ENCODE peak calls at places on chromosomes 11 and 22, in four cellular contexts. One of them, this sample, is unnamed.

GRCh38 chr11:28049338-28050216 is 58.4 kb downstream of the KIF18A start:
- DNase-seq in adrenal gland: no peak
- DNase-seq in heart left ventricle: no peak
- DNase-seq in IMR-90: peak
- DNase-seq in this sample: no peak

GRCh38 chr11:94376841-94377240 is 24.4 kb downstream of the GPR83 start:
- DNase-seq in adrenal gland: no peak
- DNase-seq in heart left ventricle: no peak
- DNase-seq in IMR-90: no peak
- DNase-seq in this sample: no peak

GRCh38 chr11:118224512-118225180 is at the start of gene JAML:
- DNase-seq in adrenal gland: no peak
- DNase-seq in heart left ventricle: no peak
- DNase-seq in IMR-90: no peak
- DNase-seq in this sample: no peak

GRCh38 chr11:85723088-85723487 is 37.1 kb upstream of the CCDC89 start:
- DNase-seq in adrenal gland: no peak
- DNase-seq in heart left ventricle: no peak
- DNase-seq in IMR-90: no peak
- DNase-seq in this sample: no peak

GRCh38 chr11:26227311-26227710 is 104.6 kb upstream of the ANO3 start:
- DNase-seq in adrenal gland: no peak
- DNase-seq in heart left ventricle: no peak
- DNase-seq in IMR-90: peak
- DNase-seq in this sample: peak

GRCh38 chr11:10314199-10315072 is 9.6 kb downstream of the ADM start:
- DNase-seq in adrenal gland: peak
- DNase-seq in heart left ventricle: no peak
- DNase-seq in IMR-90: peak
- DNase-seq in this sample: no peak

GRCh38 chr11:128210148-128210940 is 377.0 kb downstream of the ETS1 start:
- DNase-seq in adrenal gland: peak
- DNase-seq in heart left ventricle: no peak
- DNase-seq in IMR-90: peak
- DNase-seq in this sample: peak

GRCh38 chr11:130070829-130071205 is 1.1 kb downstream of the APLP2 start:
- DNase-seq in adrenal gland: no peak
- DNase-seq in heart left ventricle: peak
- DNase-seq in IMR-90: peak
- DNase-seq in this sample: no peak

GRCh38 chr22:38845368-38845740 is 1.5 kb upstream of the NPTXR start:
- DNase-seq in adrenal gland: no peak
- DNase-seq in heart left ventricle: no peak
- DNase-seq in IMR-90: no peak
- DNase-seq in this sample: no peak

GRCh38 chr22:29375436-29376076 is 12.8 kb downstream of the AP1B1 start:
- DNase-seq in adrenal gland: peak
- DNase-seq in heart left ventricle: no peak
- DNase-seq in IMR-90: peak
- DNase-seq in this sample: no peak

GRCh38 chr11:62504158-62504973 is 42.2 kb downstream of the AHNAK start:
- DNase-seq in adrenal gland: no peak
- DNase-seq in heart left ventricle: no peak
- DNase-seq in IMR-90: no peak
- DNase-seq in this sample: no peak

GRCh38 chr22:31998784-31999435 is 44.2 kb upstream of the SLC5A1 start:
- DNase-seq in adrenal gland: no peak
- DNase-seq in heart left ventricle: no peak
- DNase-seq in IMR-90: no peak
- DNase-seq in this sample: no peak

GRCh38 chr11:98964146-98964545 is 56.6 kb upstream of the CNTN5 start:
- DNase-seq in adrenal gland: no peak
- DNase-seq in heart left ventricle: no peak
- DNase-seq in IMR-90: no peak
- DNase-seq in this sample: no peak

GRCh38 chr11:15653191-15653590 is 538.5 kb downstream of the INSC start:
- DNase-seq in adrenal gland: no peak
- DNase-seq in heart left ventricle: no peak
- DNase-seq in IMR-90: no peak
- DNase-seq in this sample: no peak

GRCh38 chr11:2974272-2974671 is 17.9 kb downstream of the NAP1L4 start:
- DNase-seq in adrenal gland: no peak
- DNase-seq in heart left ventricle: no peak
- DNase-seq in IMR-90: no peak
- DNase-seq in this sample: no peak

GRCh38 chr11:5280582-5281102 is 10.9 kb upstream of the HBE1 start:
- DNase-seq in adrenal gland: peak
- DNase-seq in heart left ventricle: no peak
- DNase-seq in IMR-90: peak
- DNase-seq in this sample: peak

GRCh38 chr11:119222308-119222707 is 16.2 kb downstream of the CBL start:
- DNase-seq in adrenal gland: no peak
- DNase-seq in heart left ventricle: no peak
- DNase-seq in IMR-90: peak
- DNase-seq in this sample: no peak

GRCh38 chr11:132555617-132556016 is 976.7 kb downstream of the OPCML start:
- DNase-seq in adrenal gland: no peak
- DNase-seq in heart left ventricle: no peak
- DNase-seq in IMR-90: no peak
- DNase-seq in this sample: no peak

GRCh38 chr11:63719987-63720386 is 38.7 kb downstream of the RTN3 start:
- DNase-seq in adrenal gland: no peak
- DNase-seq in heart left ventricle: no peak
- DNase-seq in IMR-90: peak
- DNase-seq in this sample: no peak

GRCh38 chr11:73856001-73856663 is 20.5 kb downstream of the COA4 start:
- DNase-seq in adrenal gland: no peak
- DNase-seq in heart left ventricle: no peak
- DNase-seq in IMR-90: no peak
- DNase-seq in this sample: no peak

GRCh38 chr11:22432331-22433065 is 94.3 kb downstream of the SLC17A6 start:
- DNase-seq in adrenal gland: peak
- DNase-seq in heart left ventricle: peak
- DNase-seq in IMR-90: peak
- DNase-seq in this sample: no peak

GRCh38 chr11:94821439-94821838 is 53.3 kb downstream of the AMOTL1 start:
- DNase-seq in adrenal gland: no peak
- DNase-seq in heart left ventricle: no peak
- DNase-seq in IMR-90: no peak
- DNase-seq in this sample: no peak

GRCh38 chr11:3826721-3827120 is 14.0 kb downstream of the RHOG start:
- DNase-seq in adrenal gland: no peak
- DNase-seq in heart left ventricle: no peak
- DNase-seq in IMR-90: no peak
- DNase-seq in this sample: no peak

GRCh38 chr11:134512791-134513538 is 100.9 kb upstream of the B3GAT1 start:
- DNase-seq in adrenal gland: no peak
- DNase-seq in heart left ventricle: peak
- DNase-seq in IMR-90: no peak
- DNase-seq in this sample: no peak

GRCh38 chr11:46112961-46113617 is 8.2 kb downstream of the PHF21A start:
- DNase-seq in adrenal gland: no peak
- DNase-seq in heart left ventricle: no peak
- DNase-seq in IMR-90: peak
- DNase-seq in this sample: peak

GRCh38 chr22:44497904-44498242 is at the start of gene RTL6:
- DNase-seq in adrenal gland: no peak
- DNase-seq in heart left ventricle: no peak
- DNase-seq in IMR-90: peak
- DNase-seq in this sample: peak
- TF ChIP-seq POLR2A in adrenal gland: no peak
- TF ChIP-seq POLR2A in heart left ventricle: peak
- TF ChIP-seq POLR2A in IMR-90: peak
- TF ChIP-seq POLR2A in this sample: peak

GRCh38 chr22:35348703-35349102 is 32.2 kb upstream of the HMOX1 start:
- DNase-seq in adrenal gland: no peak
- DNase-seq in heart left ventricle: no peak
- DNase-seq in IMR-90: no peak
- DNase-seq in this sample: no peak

GRCh38 chr22:35349704-35350538 is 31.0 kb upstream of the HMOX1 start:
- DNase-seq in adrenal gland: peak
- DNase-seq in heart left ventricle: no peak
- DNase-seq in IMR-90: peak
- DNase-seq in this sample: no peak

GRCh38 chr22:35352214-35353111 is 28.4 kb upstream of the HMOX1 start:
- DNase-seq in adrenal gland: peak
- DNase-seq in heart left ventricle: peak
- DNase-seq in IMR-90: no peak
- DNase-seq in this sample: no peak

GRCh38 chr22:35349368-35349703 is 31.6 kb upstream of the HMOX1 start:
- DNase-seq in adrenal gland: no peak
- DNase-seq in heart left ventricle: no peak
- DNase-seq in IMR-90: no peak
- DNase-seq in this sample: no peak

DNA sequence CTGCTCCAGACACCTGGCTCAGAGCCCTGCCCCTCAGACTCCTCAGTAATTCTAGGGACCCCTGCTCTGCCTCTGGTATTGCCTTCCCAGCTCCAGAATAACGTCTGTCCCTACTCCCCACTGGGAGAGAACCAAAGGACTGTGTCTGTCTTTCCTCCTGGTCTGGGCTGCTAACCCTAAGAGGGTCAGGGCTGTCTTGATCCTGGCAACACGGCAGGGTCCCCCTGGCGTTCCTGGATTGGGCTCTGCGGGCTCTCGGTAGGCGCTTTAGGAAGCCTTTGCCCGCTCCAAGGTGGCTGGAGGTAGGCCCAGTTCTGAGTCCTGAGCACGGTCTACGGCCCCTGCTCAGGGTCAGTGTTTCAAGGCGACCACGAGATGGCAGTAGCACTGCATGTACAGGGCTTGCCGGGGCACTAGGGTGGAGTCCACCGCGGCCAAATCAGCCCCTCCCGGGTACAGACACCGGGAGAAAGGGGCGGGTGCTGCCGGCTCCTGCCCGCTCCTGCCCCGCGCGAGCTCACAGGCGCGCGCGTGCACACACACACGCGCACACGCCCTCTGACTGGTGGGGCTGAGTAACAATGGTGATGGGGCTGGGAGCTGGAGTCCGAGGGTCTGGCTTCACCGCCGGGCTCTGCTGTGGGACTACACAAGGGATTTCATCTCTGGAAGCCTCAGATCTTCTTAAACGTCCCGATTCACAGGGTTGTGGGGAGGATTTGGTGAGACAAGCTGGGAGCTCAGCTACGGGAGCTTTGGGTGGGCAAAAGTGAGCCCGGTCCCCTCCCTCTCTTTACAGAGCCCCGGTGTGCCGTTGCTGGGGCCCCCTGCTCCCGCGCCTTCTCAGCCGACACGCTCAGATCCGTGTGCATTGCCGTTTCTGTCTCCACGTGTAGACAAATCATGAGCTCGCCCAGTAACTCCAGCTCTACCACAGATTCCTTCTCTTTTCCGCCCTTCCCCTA is 30.1 kb upstream of the HMOX1 start:
- DNase-seq in adrenal gland: peak
- DNase-seq in heart left ventricle: peak
- DNase-seq in IMR-90: peak
- DNase-seq in this sample: peak
- TF ChIP-seq POLR2A in adrenal gland: peak
- TF ChIP-seq POLR2A in heart left ventricle: peak
- TF ChIP-seq POLR2A in IMR-90: peak
- TF ChIP-seq POLR2A in this sample: peak

GRCh38 chr22:27242111-27242436 is 559.5 kb downstream of the MN1 start:
- DNase-seq in adrenal gland: no peak
- DNase-seq in heart left ventricle: no peak
- DNase-seq in IMR-90: no peak
- DNase-seq in this sample: no peak
- TF ChIP-seq POLR2A in adrenal gland: no peak
- TF ChIP-seq POLR2A in heart left ventricle: no peak
- TF ChIP-seq POLR2A in IMR-90: no peak
- TF ChIP-seq POLR2A in this sample: no peak

GRCh38 chr11:113322158-113322557 is 7.8 kb downstream of the TTC12 start:
- DNase-seq in adrenal gland: no peak
- DNase-seq in heart left ventricle: no peak
- DNase-seq in IMR-90: no peak
- DNase-seq in this sample: no peak

GRCh38 chr11:113319085-113319484 is 4.7 kb downstream of the TTC12 start:
- DNase-seq in adrenal gland: no peak
- DNase-seq in heart left ventricle: no peak
- DNase-seq in IMR-90: no peak
- DNase-seq in this sample: no peak

GRCh38 chr11:113329725-113330124 is 15.3 kb downstream of the TTC12 start:
- DNase-seq in adrenal gland: no peak
- DNase-seq in heart left ventricle: no peak
- DNase-seq in IMR-90: no peak
- DNase-seq in this sample: no peak

GRCh38 chr11:113324250-113324649 is 9.9 kb downstream of the TTC12 start:
- DNase-seq in adrenal gland: no peak
- DNase-seq in heart left ventricle: no peak
- DNase-seq in IMR-90: no peak
- DNase-seq in this sample: no peak
- TF ChIP-seq POLR2A in adrenal gland: no peak
- TF ChIP-seq POLR2A in heart left ventricle: no peak
- TF ChIP-seq POLR2A in IMR-90: no peak
- TF ChIP-seq POLR2A in this sample: no peak

DNA sequence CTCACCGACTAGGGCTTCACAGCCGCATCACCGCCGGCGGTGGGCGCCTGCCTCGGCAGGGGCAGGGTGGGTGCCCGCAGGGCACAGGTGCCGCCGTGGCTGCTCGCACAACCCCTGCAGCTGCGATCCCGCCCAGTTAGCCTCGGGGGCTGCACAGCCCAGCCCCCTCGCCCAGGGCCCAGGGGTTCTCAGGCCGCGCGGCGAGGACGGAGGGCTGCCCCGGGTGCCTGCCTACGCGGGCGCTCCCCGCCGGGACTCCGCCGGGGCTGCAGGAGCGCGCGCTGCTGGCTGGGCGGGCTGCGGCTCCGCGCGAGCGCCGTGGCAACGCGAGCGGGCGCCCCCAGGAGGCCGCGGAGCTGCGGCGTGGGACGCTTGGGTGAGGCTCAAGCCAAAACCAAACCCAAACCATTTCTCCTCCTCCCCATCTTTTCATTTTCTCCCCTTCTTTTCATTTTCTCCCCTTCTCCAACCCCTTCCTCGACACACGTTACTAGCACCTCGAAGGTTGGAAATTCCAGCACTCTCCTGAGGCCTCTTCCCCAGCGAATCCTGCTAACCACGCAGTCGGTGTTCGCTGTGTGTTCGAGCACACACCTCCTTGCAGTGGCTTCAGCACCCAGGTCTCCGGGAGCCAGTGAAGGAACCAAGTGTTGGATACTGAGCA is at the start of gene MICAL3:
- DNase-seq in adrenal gland: peak
- DNase-seq in heart left ventricle: peak
- DNase-seq in IMR-90: peak
- DNase-seq in this sample: peak
- TF ChIP-seq POLR2A in adrenal gland: peak
- TF ChIP-seq POLR2A in heart left ventricle: peak
- TF ChIP-seq POLR2A in IMR-90: no peak
- TF ChIP-seq POLR2A in this sample: no peak

This sample was measured in H54.